ENCODE peak calls at places on chromosomes 13 and 19, in four cellular contexts. E, N, R and T are unnamed samples.

GRCh38 chr13:36915891-36916640 is 4.0 kb downstream of the SMAD9 start:
- DNase-seq in E (no peak), R (no peak), N (no peak), T (no peak)

GRCh38 chr19:40193587-40193849 is 2.3 kb downstream of the MAP3K10 start:
- DNase-seq in R (no peak), N (no peak), E (no peak), T (no peak)

GRCh38 chr19:42203700-42204099 is 13.8 kb downstream of the DEDD2 start:
- DNase-seq in E (no peak), R (no peak), N (no peak), T (no peak)

GRCh38 chr13:102240110-102240509 is 161.7 kb downstream of the FGF14 start:
- DNase-seq in R (no peak), N (no peak), E (no peak), T (no peak)

GRCh38 chr19:54029930-54030490 is 33.7 kb downstream of the VSTM1 start:
- DNase-seq in E (peak), R (peak), N (no peak), T (peak)

GRCh38 chr19:50416034-50416814 is 2.5 kb upstream of the SPIB start:
- DNase-seq in N (no peak), R (no peak), E (no peak), T (no peak)

GRCh38 chr13:47437411-47437810 is 540.6 kb upstream of the HTR2A start:
- DNase-seq in N (no peak), E (no peak), R (no peak), T (no peak)

GRCh38 chr13:101917833-101918755 is 465.6 kb downstream of the ITGBL1 start:
- DNase-seq in E (no peak), R (no peak), N (no peak), T (peak)

GRCh38 chr19:29404951-29405727 is 120.7 kb upstream of the VSTM2B start:
- DNase-seq in N (no peak), R (no peak), E (no peak), T (no peak)

GRCh38 chr13:105611424-105611823 is 924.0 kb downstream of the EFNB2 start:
- DNase-seq in R (no peak), E (no peak), N (no peak), T (peak)

GRCh38 chr13:113595131-113595530 is 10.6 kb downstream of the TFDP1 start:
- DNase-seq in N (peak), E (no peak), R (no peak), T (no peak)

GRCh38 chr19:14985133-14985532 is 5.5 kb upstream of the SLC1A6 start:
- DNase-seq in N (no peak), E (no peak), R (no peak), T (no peak)

GRCh38 chr19:33301900-33302174 is 497 bp downstream of the CEBPA start:
- DNase-seq in N (no peak), R (no peak), E (no peak), T (no peak)

GRCh38 chr19:33177417-33177976 is 16.6 kb upstream of the LRP3 start:
- DNase-seq in R (no peak), E (peak), N (peak), T (no peak)

GRCh38 chr19:8208710-8209110 is 460 bp upstream of the CERS4 start:
- DNase-seq in R (no peak), N (peak), E (no peak), T (peak)

GRCh38 chr13:36310417-36311108 is 12.9 kb upstream of the CCDC169 start:
- DNase-seq in R (no peak), E (no peak), N (no peak), T (no peak)

GRCh38 chr13:109381546-109382180 is 404.7 kb downstream of the IRS2 start:
- DNase-seq in E (no peak), N (no peak), R (no peak), T (no peak)

GRCh38 chr13:99617474-99618255 is 116.4 kb downstream of the TM9SF2 start:
- DNase-seq in E (no peak), R (peak), N (no peak), T (peak)

GRCh38 chr19:49113762-49114629 is at the start of gene LIN7B:
- DNase-seq in N (no peak), E (peak), R (peak), T (peak)

GRCh38 chr13:31951215-31951678 is 80.3 kb upstream of the FRY start:
- DNase-seq in E (no peak), N (peak), R (peak), T (no peak)

GRCh38 chr19:57359300-57359699 is 4.1 kb upstream of the TRAPPC2B start:
- DNase-seq in E (no peak), N (no peak), R (no peak), T (no peak)

GRCh38 chr19:21084343-21084742 is 2.3 kb downstream of the ZNF714 start:
- DNase-seq in N (no peak), E (no peak), R (no peak), T (no peak)

GRCh38 chr13:20579193-20579592 is 12.2 kb downstream of the IFT88 start:
- DNase-seq in E (no peak), R (no peak), N (no peak), T (no peak)

GRCh38 chr13:103859952-103860351 is 793.7 kb upstream of the SLC10A2 start:
- DNase-seq in E (no peak), R (no peak), N (no peak), T (no peak)

GRCh38 chr19:18009412-18010066 is 1.6 kb downstream of the ARRDC2 start:
- DNase-seq in N (no peak), R (no peak), E (no peak), T (peak)

GRCh38 chr13:93145199-93145598 is 81.4 kb upstream of the GPC6 start:
- DNase-seq in R (no peak), E (no peak), N (no peak), T (no peak)

GRCh38 chr13:114279770-114280169 is 1.6 kb upstream of the UPF3A start:
- DNase-seq in N (peak), R (no peak), E (no peak), T (no peak)

GRCh38 chr13:38180100-38180499 is 169.6 kb upstream of the UFM1 start:
- DNase-seq in E (no peak), N (no peak), R (no peak), T (no peak)

GRCh38 chr19:15266683-15267082 is 34.4 kb upstream of the EPHX3 start:
- DNase-seq in R (no peak), N (no peak), E (no peak), T (no peak)

GRCh38 chr19:48342841-48343540 is 17.6 kb downstream of the EMP3 start:
- DNase-seq in E (no peak), R (no peak), N (no peak), T (no peak)

GRCh38 chr13:110409581-110409992 is 102.5 kb downstream of the COL4A2 start:
- DNase-seq in R (peak), N (no peak), E (no peak), T (peak)

GRCh38 chr19:14142262-14143190 is 6.1 kb upstream of the ASF1B start:
- DNase-seq in N (no peak), E (no peak), R (no peak), T (no peak)

GRCh38 chr19:45123440-45123850 is 30.5 kb downstream of the PPP1R37 start:
- DNase-seq in N (no peak), E (peak), R (no peak), T (no peak)

GRCh38 chr13:39023761-39024160 is 14.1 kb downstream of the PROSER1 start:
- DNase-seq in R (no peak), E (peak), N (no peak), T (no peak)

GRCh38 chr19:6524326-6524725 is 6.5 kb upstream of the TNFSF9 start:
- DNase-seq in E (no peak), R (peak), N (no peak), T (no peak)

GRCh38 chr19:6516659-6517291 is 14.1 kb upstream of the TNFSF9 start:
- DNase-seq in N (peak), E (peak), R (peak), T (peak)

GRCh38 chr19:6519289-6519688 is 11.5 kb upstream of the TNFSF9 start:
- DNase-seq in N (no peak), E (no peak), R (no peak), T (no peak)

GRCh38 chr19:6522712-6523111 is 8.1 kb upstream of the TNFSF9 start:
- DNase-seq in E (no peak), R (no peak), N (no peak), T (no peak)

DNA sequence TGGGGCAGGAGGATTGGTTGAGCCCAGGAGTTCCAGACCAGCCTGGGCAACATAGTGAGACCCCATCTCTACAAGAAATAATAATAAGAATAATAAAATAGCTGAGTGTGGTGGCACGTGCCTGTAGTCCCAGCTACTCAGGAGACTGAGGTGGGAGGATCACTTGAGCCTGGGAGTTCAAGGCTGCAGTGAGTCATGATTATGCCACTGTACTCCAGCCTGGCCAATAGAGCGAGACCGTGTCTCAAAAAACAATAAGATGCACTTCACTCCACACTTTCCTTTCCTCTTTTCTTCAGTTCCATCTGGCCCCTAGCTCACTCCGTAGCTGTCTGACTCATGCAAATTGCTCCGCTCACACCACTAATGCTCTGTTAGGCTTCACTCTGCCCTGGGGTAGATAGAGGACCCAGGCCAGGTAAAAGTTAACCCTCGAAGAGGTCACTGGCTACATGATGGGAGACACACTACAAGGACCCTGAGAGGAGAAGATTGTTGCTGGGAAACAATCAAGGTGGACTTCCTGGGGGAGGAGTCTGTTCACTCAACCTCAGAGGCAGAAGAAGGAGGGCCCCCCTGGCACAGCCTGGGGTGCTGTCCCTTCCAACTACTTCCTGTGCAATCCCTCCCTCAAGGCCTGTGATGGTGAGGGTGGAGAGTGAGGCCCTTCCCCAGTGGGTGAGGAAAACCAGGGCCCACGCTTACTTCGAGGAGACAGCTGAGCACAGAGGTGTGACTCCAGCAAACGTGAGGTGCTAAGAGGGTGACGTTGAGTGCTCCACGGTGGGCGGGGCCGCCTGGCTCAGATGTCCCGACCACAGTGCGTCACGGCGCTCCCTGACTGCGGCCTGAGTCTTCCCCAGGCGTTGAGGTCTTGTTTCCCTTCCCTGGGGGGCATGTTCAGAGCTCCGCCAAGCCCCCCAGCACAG is 8.8 kb upstream of the TNFSF9 start:
- DNase-seq in R (no peak), E (no peak), N (no peak), T (no peak)
- TF ChIP-seq POLR2A in R (no peak), E (no peak), N (no peak), T (no peak)

DNA sequence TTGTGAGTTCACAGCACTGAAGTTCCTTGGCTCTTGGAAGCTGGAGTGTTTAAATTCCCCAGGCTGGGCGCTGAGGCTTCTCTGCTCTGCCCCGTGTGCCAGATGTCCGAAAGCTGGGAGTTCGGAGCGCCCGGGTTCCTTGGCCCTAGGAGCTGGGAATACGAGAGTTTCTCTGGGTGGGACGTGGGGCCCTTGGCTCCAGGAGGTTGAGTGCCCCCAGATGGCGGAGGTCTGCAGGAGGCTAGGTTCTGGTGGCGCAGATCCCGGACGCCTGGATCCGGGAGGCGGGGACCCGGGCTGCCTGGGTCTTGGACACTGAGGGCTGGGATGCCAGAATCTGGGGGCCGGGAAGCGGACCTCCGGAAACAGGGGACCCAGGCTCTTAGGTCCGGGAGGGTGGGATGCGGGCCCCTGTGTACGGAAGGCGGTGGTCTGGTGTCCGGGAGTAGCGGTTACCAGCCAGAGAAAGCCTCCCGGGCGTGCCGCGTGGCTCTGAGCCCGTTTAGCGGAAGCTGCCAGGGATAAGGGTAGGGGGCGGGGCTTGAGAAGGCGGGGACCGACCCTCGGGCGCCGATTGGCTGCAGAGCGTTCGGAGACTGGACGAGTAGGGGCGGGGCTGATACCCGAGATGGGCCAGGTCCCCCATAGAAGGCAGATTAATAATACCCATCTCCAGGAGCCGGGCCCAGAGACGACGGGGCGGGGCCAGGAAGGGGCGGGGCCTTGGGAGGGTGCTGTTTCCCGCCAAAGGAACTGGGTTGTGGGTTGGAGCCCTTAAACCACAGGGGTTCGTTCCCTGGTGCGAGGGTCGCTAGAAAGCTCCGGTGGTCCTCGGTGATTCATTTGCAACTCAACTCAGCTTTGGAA is at the start of gene SLC1A5:
- DNase-seq in R (peak), E (peak), N (peak), T (peak)
- TF ChIP-seq POLR2A in R (peak), E (peak), N (peak), T (peak)

GRCh38 chr13:50805805-50806204 is 37.7 kb downstream of the DLEU7 start:
- DNase-seq in R (no peak), E (no peak), N (no peak), T (no peak)
- TF ChIP-seq POLR2A in R (no peak), E (no peak), N (no peak), T (no peak)

DNA sequence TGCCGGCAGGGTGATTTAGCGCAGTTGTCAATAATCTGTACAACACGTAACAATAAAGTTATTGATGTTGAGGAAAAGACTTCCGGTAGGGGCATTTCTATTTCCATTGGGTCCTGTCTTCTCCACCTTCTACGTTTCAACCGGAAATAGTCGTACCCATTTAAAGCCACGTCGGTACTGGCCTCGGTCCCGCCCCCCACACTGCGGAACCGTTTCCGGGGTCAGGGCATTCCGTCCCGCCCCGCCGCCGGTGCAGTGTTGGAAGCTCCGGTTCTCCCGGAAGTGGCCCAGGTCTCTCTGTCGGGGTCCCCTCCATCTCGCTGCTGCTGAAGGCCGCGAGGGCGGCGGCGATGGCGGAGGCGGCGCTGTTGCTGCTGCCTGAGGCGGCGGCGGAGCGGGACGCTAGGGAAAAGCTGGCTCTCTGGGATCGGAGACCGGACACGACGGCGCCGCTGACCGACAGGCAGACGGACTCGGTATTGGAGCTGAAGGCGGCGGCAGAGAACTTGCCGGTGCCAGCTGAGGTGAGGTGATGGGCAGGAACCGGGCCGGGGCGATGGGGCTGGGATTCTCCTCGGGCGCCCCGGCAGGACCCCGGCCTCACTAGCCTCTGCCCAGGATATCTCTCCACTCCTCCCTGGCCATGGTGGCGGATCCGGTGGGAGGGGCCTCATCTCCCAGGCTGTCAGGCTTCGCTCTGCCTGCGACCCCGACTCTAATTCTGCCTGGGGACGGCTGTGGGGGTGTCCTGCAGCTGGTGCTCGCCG is at the start of gene COG3:
- DNase-seq in N (peak), R (peak), E (peak), T (peak)
- TF ChIP-seq POLR2A in N (peak), R (no peak), E (peak), T (peak)

DNA sequence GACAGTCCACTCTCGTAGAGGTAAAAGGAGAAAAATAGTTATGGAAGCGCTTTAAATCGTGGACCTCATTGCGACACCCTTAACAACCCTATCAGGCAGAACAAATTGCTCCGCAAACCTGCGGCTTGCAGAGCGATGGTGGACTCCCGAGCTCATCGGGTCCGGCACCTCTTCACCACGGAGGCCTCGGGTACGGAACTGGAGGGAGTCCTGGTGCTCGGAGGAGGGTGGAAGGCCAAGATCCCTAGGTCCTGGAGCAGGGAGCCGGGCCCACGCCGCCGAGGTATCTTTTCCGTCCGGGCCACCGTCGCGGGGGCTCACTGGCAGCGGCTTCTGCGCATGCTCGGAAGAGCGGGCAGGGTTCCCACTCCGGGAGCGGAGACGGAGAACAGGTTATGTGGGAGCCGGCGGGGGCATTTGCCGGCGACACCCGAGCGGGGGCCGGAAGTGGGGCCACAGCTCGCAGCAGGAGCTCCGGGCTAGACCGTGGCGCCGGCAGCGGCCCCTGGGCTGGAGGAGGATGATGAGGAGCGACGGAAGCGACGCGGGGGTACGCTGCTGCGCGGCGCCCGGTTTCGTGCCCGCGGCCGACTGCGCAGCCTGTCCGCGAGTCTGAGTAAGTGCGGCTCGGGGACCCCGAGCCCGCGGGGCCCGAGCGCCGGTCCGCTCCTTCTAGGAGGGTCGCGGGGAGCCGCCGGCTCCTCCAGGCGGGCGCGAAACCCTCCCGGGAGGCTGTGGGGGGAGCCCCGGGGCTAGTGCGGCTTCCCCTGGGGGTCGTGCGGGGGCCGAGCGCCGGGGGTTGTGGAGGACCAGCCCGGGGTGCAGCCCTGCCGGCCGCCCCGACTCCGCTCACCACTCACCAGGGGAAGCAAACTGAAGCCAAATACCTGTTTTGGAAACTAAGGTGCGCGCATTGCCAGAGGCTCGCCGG is at the start of gene ABHD13:
- DNase-seq in R (peak), E (peak), N (peak), T (peak)
- TF ChIP-seq POLR2A in R (no peak), E (peak), N (no peak), T (peak)

GRCh38 chr19:11379857-11380350 is 4.2 kb downstream of the EPOR start:
- DNase-seq in N (no peak), R (no peak), E (no peak), T (no peak)
- TF ChIP-seq POLR2A in N (no peak), R (no peak), E (no peak), T (no peak)

GRCh38 chr19:4061178-4061682 is 5.5 kb downstream of the ZBTB7A start:
- DNase-seq in N (peak), R (peak), E (peak), T (peak)
- TF ChIP-seq POLR2A in N (no peak), R (no peak), E (peak), T (no peak)